ENCODE peak calls at places on chromosomes 2 and 18, in four cellular contexts. Z is mesothelial cell of epicardium, S is RWPE1, J is B cell. H is an unnamed sample.

GRCh38 chr2:135674453-135674852 is 67.2 kb upstream of the UBXN4 start:
- DNase-seq in S (no peak), J (no peak), Z (no peak), H (no peak)

GRCh38 chr2:162126145-162126926 is 25.7 kb downstream of the GCG start:
- DNase-seq in J (peak), S (no peak), Z (no peak), H (no peak)

GRCh38 chr2:110732422-110733413 is at the start of gene ACOXL:
- DNase-seq in S (no peak), J (peak), Z (peak), H (no peak)

GRCh38 chr2:98569197-98569793 is 39.0 kb downstream of the COA5 start:
- DNase-seq in J (peak), Z (peak), S (peak), H (peak)

GRCh38 chr2:195009202-195009601 is 647.8 kb upstream of the SLC39A10 start:
- DNase-seq in S (no peak), Z (no peak), J (no peak), H (no peak)

GRCh38 chr2:235143789-235144188 is 192.0 kb downstream of the SH3BP4 start:
- DNase-seq in J (no peak), S (no peak), Z (no peak), H (no peak)

GRCh38 chr2:219433666-219434467 is 776 bp upstream of the SPEG start:
- DNase-seq in J (no peak), S (no peak), Z (no peak), H (no peak)

GRCh38 chr18:12839057-12839525 is 44.9 kb downstream of the PTPN2 start:
- DNase-seq in Z (no peak), S (peak), J (peak), H (no peak)

GRCh38 chr18:44729631-44730101 is 49.0 kb downstream of the SETBP1 start:
- DNase-seq in J (no peak), Z (no peak), S (no peak), H (peak)

GRCh38 chr18:62938006-62938405 is 222.7 kb downstream of the PHLPP1 start:
- DNase-seq in S (no peak), J (no peak), Z (no peak), H (no peak)

GRCh38 chr2:98504386-98505109 is 59.9 kb downstream of the INPP4A start:
- DNase-seq in Z (no peak), J (no peak), S (no peak), H (no peak)

GRCh38 chr2:202780514-202781021 is 91.0 kb downstream of the ICA1L start:
- DNase-seq in J (no peak), Z (no peak), S (peak), H (no peak)

GRCh38 chr2:30462131-30462857 is 15.2 kb downstream of the LCLAT1 start:
- DNase-seq in Z (no peak), J (no peak), S (no peak), H (no peak)

GRCh38 chr18:4283746-4284291 is 171.3 kb downstream of the DLGAP1 start:
- DNase-seq in S (no peak), Z (no peak), J (no peak), H (no peak)

GRCh38 chr18:3230401-3231334 is 10.9 kb upstream of the MYOM1 start:
- DNase-seq in S (peak), Z (no peak), J (no peak), H (no peak)

GRCh38 chr2:219243291-219243761 is 1.9 kb downstream of the GLB1L start:
- DNase-seq in S (no peak), Z (no peak), J (no peak), H (no peak)

GRCh38 chr18:78978336-78979057 is 1.1 kb upstream of the SALL3 start:
- DNase-seq in S (no peak), Z (no peak), J (no peak), H (no peak)

GRCh38 chr2:8412586-8412985 is 269.3 kb upstream of the ID2 start:
- DNase-seq in J (no peak), Z (no peak), S (no peak), H (no peak)

GRCh38 chr18:13893418-13893760 is 21.9 kb downstream of the MC2R start:
- DNase-seq in S (no peak), J (peak), Z (no peak), H (no peak)

GRCh38 chr2:239916205-239917127 is 108.7 kb downstream of the NDUFA10 start:
- DNase-seq in J (no peak), S (no peak), Z (no peak), H (no peak)

GRCh38 chr2:20282916-20283592 is 58.1 kb upstream of the SDC1 start:
- DNase-seq in J (no peak), S (no peak), Z (peak), H (no peak)

GRCh38 chr2:58974426-58974825 is 733.3 kb upstream of the FANCL start:
- DNase-seq in S (no peak), J (no peak), Z (no peak), H (no peak)

GRCh38 chr18:65409266-65409665 is 341.5 kb upstream of the CDH7 start:
- DNase-seq in Z (no peak), S (no peak), J (no peak), H (no peak)

GRCh38 chr2:102282646-102283045 is 28.7 kb upstream of the IL1RL1 start:
- DNase-seq in S (no peak), J (no peak), Z (no peak), H (no peak)

DNA sequence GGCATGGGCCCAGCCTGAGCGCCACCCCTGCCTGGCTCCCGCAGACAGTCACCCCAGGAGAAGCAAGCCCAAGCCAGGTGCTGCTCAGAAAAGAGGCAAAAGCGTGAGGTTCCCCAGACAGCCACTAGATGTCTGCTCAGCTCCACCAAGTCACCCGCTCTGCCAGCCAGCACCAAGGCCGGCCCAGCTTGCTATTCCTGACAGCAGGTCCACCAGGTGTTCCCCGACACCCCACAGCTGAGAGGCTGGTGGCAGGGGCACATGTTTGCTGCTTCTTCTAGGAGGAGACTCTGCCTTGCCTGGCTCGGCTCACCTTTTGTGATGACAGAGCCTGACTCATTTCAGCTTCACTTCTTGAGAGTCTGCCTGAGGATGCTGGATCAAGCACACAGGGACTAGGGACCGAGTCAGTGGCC is 206.7 kb downstream of the MGAT5 start:
- DNase-seq in J (peak), Z (no peak), S (peak), H (no peak)
- TF ChIP-seq CTCF in J (peak), Z (peak), S (peak), H (no peak)

GRCh38 chr2:196431076-196431475 is 208.4 kb upstream of the CCDC150 start:
- DNase-seq in J (no peak), Z (no peak), S (no peak), H (no peak)

GRCh38 chr2:196433116-196433515 is 206.4 kb upstream of the CCDC150 start:
- DNase-seq in Z (no peak), S (no peak), J (no peak), H (no peak)

GRCh38 chr2:196435189-196435588 is 204.3 kb upstream of the CCDC150 start:
- DNase-seq in Z (no peak), J (no peak), S (no peak), H (no peak)

GRCh38 chr2:196434217-196434616 is 205.3 kb upstream of the CCDC150 start:
- DNase-seq in S (no peak), Z (no peak), J (no peak), H (no peak)

DNA sequence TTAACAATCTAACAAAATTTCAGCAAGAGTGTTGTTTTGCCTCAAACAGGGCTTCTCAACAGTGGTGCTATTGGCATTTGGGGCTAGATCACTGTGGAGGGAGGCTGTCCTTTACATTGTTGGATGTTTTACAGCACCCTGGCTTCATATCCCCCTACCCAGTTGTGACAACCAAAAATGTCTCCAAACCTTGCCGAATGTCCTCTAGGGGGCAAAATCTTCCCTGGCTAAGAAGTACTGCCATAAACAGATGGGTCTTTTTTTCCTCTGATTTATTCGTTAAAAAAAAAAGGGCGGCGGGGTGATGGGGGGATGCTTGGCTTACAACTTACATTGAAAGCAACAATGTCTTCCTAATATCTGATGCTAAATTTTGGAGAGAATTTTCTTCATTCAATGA is 207.6 kb upstream of the CCDC150 start:
- DNase-seq in S (peak), Z (no peak), J (no peak), H (no peak)
- TF ChIP-seq CTCF in S (no peak), Z (no peak), J (no peak), H (no peak)

GRCh38 chr2:205054789-205055188 is 509.5 kb downstream of the PARD3B start:
- DNase-seq in S (no peak), J (no peak), Z (no peak), H (no peak)

GRCh38 chr2:205053827-205054410 is 508.6 kb downstream of the PARD3B start:
- DNase-seq in J (no peak), S (no peak), Z (no peak), H (no peak)

GRCh38 chr2:205047273-205047839 is 502.1 kb downstream of the PARD3B start:
- DNase-seq in S (no peak), Z (no peak), J (no peak), H (no peak)

GRCh38 chr2:205052781-205053180 is 507.5 kb downstream of the PARD3B start:
- DNase-seq in Z (no peak), S (no peak), J (no peak), H (no peak)

GRCh38 chr2:205051417-205051816 is 506.1 kb downstream of the PARD3B start:
- DNase-seq in J (no peak), Z (no peak), S (peak), H (no peak)
- TF ChIP-seq CTCF in J (no peak), Z (no peak), S (no peak), H (no peak)

GRCh38 chr2:170770304-170771048 is at the start of gene ERICH2:
- DNase-seq in S (peak), J (peak), Z (peak), H (peak)
- TF ChIP-seq CTCF in S (no peak), J (no peak), Z (no peak), H (no peak)

DNA sequence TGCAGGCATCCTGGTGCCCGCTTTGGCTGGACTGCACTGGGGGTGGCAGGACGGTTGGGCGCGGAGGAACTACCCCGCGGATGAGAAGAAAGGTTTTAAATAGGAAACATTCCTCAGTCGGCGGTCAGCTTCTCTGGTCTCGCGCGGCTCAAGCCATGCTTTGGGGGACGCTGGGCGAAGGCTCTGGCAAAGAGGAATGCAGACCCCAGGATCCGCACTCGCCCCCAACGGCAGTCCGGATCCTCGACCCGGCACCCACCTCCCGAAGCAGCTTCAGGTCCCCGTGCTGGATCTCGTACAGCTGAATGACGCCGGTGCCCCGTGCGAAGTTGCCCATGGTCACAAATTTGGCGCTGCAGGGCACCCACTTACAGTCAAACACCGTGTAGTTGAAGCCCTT is 686 bp upstream of the PNO1 start:
- DNase-seq in S (no peak), Z (peak), J (peak), H (no peak)
- TF ChIP-seq CTCF in S (no peak), Z (no peak), J (no peak), H (no peak)

DNA sequence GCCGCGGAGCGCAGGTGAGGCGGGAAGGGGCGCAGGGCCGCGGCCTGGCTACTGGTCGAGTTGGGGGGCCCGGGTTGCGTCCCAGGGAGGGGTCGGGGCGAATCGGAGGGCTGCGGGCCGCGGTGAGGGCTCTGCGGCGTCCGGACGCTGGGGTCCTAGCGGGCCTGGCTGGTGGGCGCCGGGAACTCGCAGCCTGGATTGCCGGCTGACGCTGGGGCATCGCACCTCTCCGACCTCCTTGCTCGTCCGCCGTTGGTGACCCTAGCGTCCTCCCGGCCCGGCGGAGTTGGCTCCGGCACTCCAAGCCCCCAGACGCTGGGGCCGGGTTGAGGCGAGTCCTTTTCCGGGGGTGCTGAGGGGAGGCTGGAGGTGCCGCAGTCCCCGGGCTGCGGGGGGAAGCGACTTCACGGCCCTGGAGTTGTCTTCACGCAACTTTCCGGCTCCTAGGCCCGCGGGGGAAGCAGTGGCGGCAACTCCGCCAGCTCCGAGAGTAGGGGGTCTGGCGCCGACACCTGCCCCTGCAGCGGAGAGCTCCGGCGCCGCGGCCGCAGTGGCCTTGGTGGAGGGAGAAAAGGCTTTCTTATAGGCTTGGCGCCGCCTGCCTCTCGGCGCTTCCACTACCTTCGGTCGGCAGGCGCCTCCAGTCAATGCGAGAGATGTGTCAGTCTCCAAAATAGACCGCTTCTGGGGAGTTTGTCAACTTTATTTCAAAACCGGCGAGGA is 70.3 kb downstream of the HAUS1 start:
- DNase-seq in S (peak), Z (peak), J (peak), H (peak)
- TF ChIP-seq CTCF in S (no peak), Z (no peak), J (no peak), H (no peak)

GRCh38 chr2:145186303-145186702 is 666.4 kb upstream of the ZEB2 start:
- DNase-seq in J (no peak), S (no peak), Z (no peak), H (no peak)
- TF ChIP-seq CTCF in J (no peak), S (no peak), Z (no peak), H (no peak)

GRCh38 chr2:119221609-119222008 is 2.0 kb upstream of the STEAP3 start:
- DNase-seq in S (no peak), J (no peak), Z (no peak), H (no peak)

GRCh38 chr2:119220720-119221301 is 2.8 kb upstream of the STEAP3 start:
- DNase-seq in Z (no peak), S (no peak), J (no peak), H (no peak)

GRCh38 chr2:119219873-119220272 is 3.8 kb upstream of the STEAP3 start:
- DNase-seq in Z (no peak), S (no peak), J (no peak), H (no peak)

GRCh38 chr2:119216994-119217393 is 6.6 kb upstream of the STEAP3 start:
- DNase-seq in J (no peak), S (no peak), Z (no peak), H (no peak)

DNA sequence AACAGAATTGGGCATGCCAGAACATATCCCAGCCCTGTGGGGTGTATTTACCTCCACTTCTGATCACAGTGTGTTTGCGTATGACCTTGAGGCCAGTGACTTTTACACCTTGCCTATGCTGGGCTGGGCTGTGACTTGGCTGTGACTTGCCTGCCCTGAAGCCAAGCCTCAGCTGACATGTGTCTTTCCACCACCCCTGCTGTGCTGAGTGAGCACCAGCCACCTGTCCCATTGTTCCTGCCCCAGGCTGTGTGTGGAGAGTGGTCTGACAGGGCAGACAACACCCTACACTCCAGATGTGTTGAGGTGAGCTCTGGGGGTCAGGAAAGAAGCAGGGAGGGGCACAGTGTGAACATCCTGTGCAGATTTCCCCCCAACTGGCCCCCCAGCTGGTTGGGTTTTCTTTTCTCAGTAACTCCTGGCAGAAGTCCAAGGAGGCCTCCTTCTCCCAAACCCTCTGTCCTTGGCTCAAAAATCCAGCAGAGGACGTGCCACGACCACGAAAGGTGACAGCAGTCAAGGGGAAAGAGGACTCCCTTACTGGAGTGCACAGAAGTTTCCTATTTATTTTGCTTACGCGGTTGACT is 5.1 kb upstream of the STEAP3 start:
- DNase-seq in S (peak), J (no peak), Z (no peak), H (no peak)
- TF ChIP-seq CTCF in S (no peak), J (no peak), Z (no peak), H (no peak)

DNA sequence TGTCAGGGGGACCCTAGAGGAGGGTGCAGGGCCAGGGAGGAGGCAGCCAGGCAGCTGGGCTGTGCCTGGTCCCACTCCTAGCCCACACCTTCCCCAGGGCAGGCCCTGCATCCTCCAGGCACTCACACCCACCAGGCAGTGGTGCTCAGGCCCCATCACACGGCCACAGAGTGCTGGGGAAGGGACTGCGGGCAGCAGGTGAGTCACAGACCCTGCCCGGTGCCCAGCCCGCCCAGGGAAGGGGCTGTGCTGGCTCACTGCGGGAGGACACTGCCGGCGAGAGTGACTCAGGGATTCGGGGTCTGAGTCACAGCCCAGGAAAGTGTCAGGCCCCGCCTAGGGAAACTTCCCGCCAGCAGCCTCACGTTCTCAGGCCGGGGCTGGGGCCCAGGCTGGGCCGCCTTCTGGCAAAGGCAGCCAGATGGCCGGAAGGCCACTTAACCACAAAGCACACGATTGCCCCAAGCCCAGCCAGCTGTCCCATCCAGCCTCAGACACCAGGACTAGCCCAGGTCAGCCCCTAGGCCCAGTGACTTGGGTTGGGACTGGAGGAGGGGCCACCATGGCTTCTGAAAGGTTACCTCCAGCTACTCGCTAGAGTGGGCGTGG is 42.2 kb downstream of the BIN1 start:
- DNase-seq in S (peak), J (peak), Z (no peak), H (peak)
- TF ChIP-seq CTCF in S (no peak), J (no peak), Z (no peak), H (no peak)